ENCODE peak calls at places on chromosomes 13 and 19, in eight cellular contexts. V is tibial nerve, C is K562, H is SK-N-SH, F is GM12878, O is A549, M is ovary, E is upper lobe of left lung. W is an unnamed sample. For H3K4me1, the result is how much of the 10 kb centered on the place peaks cover.

GRCh38 chr19:11180346-11180745 is 17.0 kb downstream of the KANK2 start:
- DNase-seq in V (no peak), C (no peak), H (no peak), F (no peak), O (no peak), M (no peak), E (no peak), W (no peak)

GRCh38 chr13:93957371-93957770 is 522.1 kb downstream of the DCT start:
- DNase-seq in V (no peak), C (no peak), H (no peak), F (no peak), O (no peak), M (no peak), E (no peak), W (no peak)

GRCh38 chr19:17658666-17659065 is 29.5 kb downstream of the UNC13A start:
- DNase-seq in V (peak), C (no peak), H (no peak), F (no peak), O (no peak), M (no peak), E (no peak), W (no peak)

GRCh38 chr19:17765069-17765618 is 13.9 kb downstream of the FCHO1 start:
- DNase-seq in V (peak), C (no peak), H (no peak), F (no peak), O (peak), M (no peak), E (peak), W (peak)

GRCh38 chr13:45623516-45624090 is 8.1 kb upstream of the ERICH6B start:
- DNase-seq in V (no peak), C (peak), H (peak), F (peak), O (peak), M (no peak), E (no peak), W (no peak)

GRCh38 chr19:11169896-11170678 is 14.5 kb upstream of the SPC24 start:
- DNase-seq in V (no peak), C (no peak), H (no peak), F (no peak), O (no peak), M (no peak), E (no peak), W (no peak)

GRCh38 chr13:21749410-21749809 is 78.5 kb downstream of the FGF9 start:
- DNase-seq in V (no peak), C (no peak), H (no peak), F (no peak), O (no peak), M (no peak), E (no peak), W (no peak)

GRCh38 chr19:2922987-2923386 is 21.8 kb downstream of the ZNF77 start:
- DNase-seq in V (no peak), C (peak), H (no peak), F (no peak), O (no peak), M (no peak), E (peak), W (no peak)

GRCh38 chr19:39840492-39840891 is 5.7 kb downstream of the FBL start:
- DNase-seq in V (no peak), C (no peak), H (no peak), F (no peak), O (no peak), M (no peak), E (no peak), W (no peak)

GRCh38 chr19:14203258-14203657 is 2.7 kb downstream of the ADGRL1 start:
- DNase-seq in V (no peak), C (no peak), H (no peak), F (no peak), O (no peak), M (no peak), E (no peak), W (no peak)
- H3K4me1 ChIP-seq in V (under half), C (under half), H (under half), F (under half), O (under half), M (under half), E (half or more), W (under half)

DNA sequence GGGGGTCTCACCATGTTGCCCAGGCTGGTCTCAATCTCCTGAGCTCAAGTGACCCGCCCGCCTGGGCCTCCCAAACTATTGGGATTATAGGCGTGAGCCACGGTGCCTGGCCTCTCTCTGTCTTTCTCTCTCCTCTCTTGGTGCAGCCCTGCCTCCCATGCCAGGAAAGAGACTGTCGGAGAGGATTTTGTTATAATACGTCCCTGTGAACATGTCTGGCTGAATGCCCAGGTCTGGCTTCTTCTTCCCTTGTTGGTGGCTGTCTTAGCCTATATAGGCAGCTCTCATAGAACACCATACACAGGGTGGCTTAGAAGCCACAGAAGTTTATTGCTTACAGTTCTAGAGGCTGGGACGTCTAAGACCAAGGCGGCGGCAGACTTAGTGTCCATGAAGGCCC is 46.4 kb downstream of the PEX11G start:
- DNase-seq in V (no peak), C (no peak), H (no peak), F (no peak), O (no peak), M (no peak), E (no peak), W (no peak)
- TF ChIP-seq EP300 in V (no peak), C (no peak), H (no peak), F (no peak), O (no peak), M (no peak), E (no peak), W (no peak)

GRCh38 chr19:32200312-32201038 is 144.9 kb upstream of the ZNF507 start:
- DNase-seq in V (no peak), C (no peak), H (no peak), F (no peak), O (no peak), M (no peak), E (no peak), W (no peak)

GRCh38 chr19:32201211-32201610 is 144.2 kb upstream of the ZNF507 start:
- DNase-seq in V (no peak), C (no peak), H (no peak), F (no peak), O (no peak), M (no peak), E (no peak), W (no peak)

GRCh38 chr19:32201661-32202060 is 143.7 kb upstream of the ZNF507 start:
- DNase-seq in V (no peak), C (no peak), H (no peak), F (no peak), O (no peak), M (no peak), E (no peak), W (no peak)

GRCh38 chr19:32202244-32202643 is 143.2 kb upstream of the ZNF507 start:
- DNase-seq in V (no peak), C (no peak), H (no peak), F (no peak), O (no peak), M (no peak), E (no peak), W (no peak)

GRCh38 chr19:32203161-32203560 is 142.2 kb upstream of the ZNF507 start:
- DNase-seq in V (no peak), C (no peak), H (no peak), F (no peak), O (no peak), M (no peak), E (no peak), W (no peak)
- H3K4me1 ChIP-seq in V (under half), C (under half), H (under half), F (under half), O (under half), M (under half), E (under half), W (under half)

DNA sequence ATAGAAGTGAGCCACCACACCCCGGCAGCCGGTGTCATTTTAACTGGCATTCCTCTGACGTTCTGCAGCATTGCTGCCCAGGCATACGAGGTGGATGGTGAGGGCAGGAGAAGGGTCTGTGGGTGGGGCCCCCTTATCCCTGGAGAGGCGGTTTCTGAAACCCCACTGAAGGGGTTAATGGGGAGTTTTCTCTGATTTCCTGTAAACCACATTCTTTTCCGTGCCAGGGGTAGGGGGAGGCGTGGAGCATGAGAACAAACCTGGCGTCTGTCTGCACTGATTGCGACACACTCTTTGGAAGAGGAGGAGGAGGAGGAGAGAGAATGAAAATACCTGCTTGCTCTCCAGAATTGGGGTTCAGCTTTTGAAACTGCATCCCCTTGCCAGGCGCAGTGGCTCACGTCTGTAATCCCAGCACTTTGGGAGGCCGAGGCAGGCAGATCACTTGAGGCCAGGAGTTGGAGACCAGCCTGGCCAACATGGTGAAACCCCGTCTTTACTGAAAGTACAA is 2.7 kb upstream of the C3 start:
- DNase-seq in V (peak), C (no peak), H (no peak), F (no peak), O (peak), M (peak), E (peak), W (no peak)
- TF ChIP-seq EP300 in V (no peak), C (no peak), H (no peak), F (no peak), O (no peak), M (peak), E (peak), W (no peak)